ENCODE peak calls at places on chromosome 22, in four cellular contexts. N, D, V and Y are unnamed samples.

GRCh38 chr22:30187094-30187493 is 59.5 kb downstream of the LIF start:
- DNase-seq in N (no peak), D (no peak), V (no peak), Y (no peak)

GRCh38 chr22:50694766-50695420 is 22.3 kb downstream of the SHANK3 start:
- DNase-seq in N (no peak), D (no peak), V (no peak), Y (no peak)

GRCh38 chr22:50574383-50574755 is 3.9 kb downstream of the CPT1B start:
- DNase-seq in N (no peak), D (no peak), V (no peak), Y (no peak)

GRCh38 chr22:40479887-40480538 is 109.6 kb downstream of the SGSM3 start:
- DNase-seq in N (no peak), D (no peak), V (no peak), Y (peak)

GRCh38 chr22:43862074-43862881 is at the start of gene SULT4A1:
- DNase-seq in N (no peak), D (no peak), V (no peak), Y (peak)

GRCh38 chr22:50581031-50581949 is 1.4 kb downstream of the CHKB start:
- DNase-seq in N (no peak), D (no peak), V (no peak), Y (no peak)

GRCh38 chr22:50267591-50268390 is 2.4 kb downstream of the MAPK11 start:
- DNase-seq in N (peak), D (no peak), V (peak), Y (peak)

GRCh38 chr22:21622624-21623401 is 7.0 kb downstream of the YDJC start:
- DNase-seq in N (no peak), D (no peak), V (no peak), Y (no peak)

GRCh38 chr22:39292561-39293074 is 26.8 kb downstream of the RPL3 start:
- DNase-seq in N (peak), D (peak), V (peak), Y (peak)

GRCh38 chr22:22773979-22774738 is 113.5 kb upstream of the IGLL5 start:
- DNase-seq in N (no peak), D (no peak), V (no peak), Y (no peak)

GRCh38 chr22:49767355-49768062 is 60.2 kb downstream of the BRD1 start:
- DNase-seq in N (peak), D (peak), V (peak), Y (peak)

GRCh38 chr22:38316340-38317236 is 645 bp downstream of the CSNK1E start:
- DNase-seq in N (peak), D (no peak), V (peak), Y (peak)

GRCh38 chr22:19228174-19228573 is 49.6 kb upstream of the SLC25A1 start:
- DNase-seq in N (no peak), D (no peak), V (no peak), Y (no peak)

GRCh38 chr22:26656896-26657851 is at the start of gene MIAT:
- DNase-seq in N (peak), D (no peak), V (peak), Y (no peak)

GRCh38 chr22:49936973-49937757 is 18.7 kb downstream of the CRELD2 start:
- DNase-seq in N (no peak), D (no peak), V (no peak), Y (no peak)

GRCh38 chr22:19723165-19723989 is at the start of gene GP1BB:
- DNase-seq in N (peak), D (no peak), V (peak), Y (no peak)

GRCh38 chr22:31509041-31509440 is 12.7 kb downstream of the SFI1 start:
- DNase-seq in N (no peak), D (no peak), V (no peak), Y (peak)

GRCh38 chr22:30325065-30325720 is 1.5 kb downstream of the TBC1D10A start:
- DNase-seq in N (peak), D (no peak), V (peak), Y (peak)

GRCh38 chr22:26847046-26847445 is 189.7 kb downstream of the MIAT start:
- DNase-seq in N (no peak), D (no peak), V (no peak), Y (no peak)

GRCh38 chr22:41338614-41339212 is 37.4 kb downstream of the ZC3H7B start:
- DNase-seq in N (no peak), D (no peak), V (no peak), Y (peak)

GRCh38 chr22:39800790-39801540 is 92.6 kb downstream of the ENTHD1 start:
- DNase-seq in N (no peak), D (no peak), V (no peak), Y (no peak)

GRCh38 chr22:23197836-23198235 is 17.5 kb downstream of the BCR start:
- DNase-seq in N (no peak), D (no peak), V (no peak), Y (no peak)

GRCh38 chr22:19358195-19358594 is 66.7 kb upstream of the CLTCL1 start:
- DNase-seq in N (no peak), D (no peak), V (no peak), Y (no peak)

GRCh38 chr22:39360674-39361413 is 11.1 kb downstream of the SYNGR1 start:
- DNase-seq in N (no peak), D (peak), V (no peak), Y (no peak)

GRCh38 chr22:39959640-39960447 is at the start of gene TMA7B:
- DNase-seq in N (peak), D (no peak), V (no peak), Y (peak)

GRCh38 chr22:20766530-20766929 is 7.4 kb upstream of the SERPIND1 start:
- DNase-seq in N (no peak), D (no peak), V (no peak), Y (no peak)

GRCh38 chr22:22158965-22159364 is 85.6 kb upstream of the VPREB1 start:
- DNase-seq in N (no peak), D (no peak), V (no peak), Y (no peak)

GRCh38 chr22:26823966-26824365 is 166.6 kb downstream of the MIAT start:
- DNase-seq in N (no peak), D (no peak), V (no peak), Y (no peak)

GRCh38 chr22:20115691-20116375 is at the start of gene RANBP1:
- DNase-seq in N (no peak), D (no peak), V (no peak), Y (no peak)

GRCh38 chr22:23064381-23065068 is 5.8 kb upstream of the GNAZ start:
- DNase-seq in N (no peak), D (no peak), V (no peak), Y (no peak)

DNA sequence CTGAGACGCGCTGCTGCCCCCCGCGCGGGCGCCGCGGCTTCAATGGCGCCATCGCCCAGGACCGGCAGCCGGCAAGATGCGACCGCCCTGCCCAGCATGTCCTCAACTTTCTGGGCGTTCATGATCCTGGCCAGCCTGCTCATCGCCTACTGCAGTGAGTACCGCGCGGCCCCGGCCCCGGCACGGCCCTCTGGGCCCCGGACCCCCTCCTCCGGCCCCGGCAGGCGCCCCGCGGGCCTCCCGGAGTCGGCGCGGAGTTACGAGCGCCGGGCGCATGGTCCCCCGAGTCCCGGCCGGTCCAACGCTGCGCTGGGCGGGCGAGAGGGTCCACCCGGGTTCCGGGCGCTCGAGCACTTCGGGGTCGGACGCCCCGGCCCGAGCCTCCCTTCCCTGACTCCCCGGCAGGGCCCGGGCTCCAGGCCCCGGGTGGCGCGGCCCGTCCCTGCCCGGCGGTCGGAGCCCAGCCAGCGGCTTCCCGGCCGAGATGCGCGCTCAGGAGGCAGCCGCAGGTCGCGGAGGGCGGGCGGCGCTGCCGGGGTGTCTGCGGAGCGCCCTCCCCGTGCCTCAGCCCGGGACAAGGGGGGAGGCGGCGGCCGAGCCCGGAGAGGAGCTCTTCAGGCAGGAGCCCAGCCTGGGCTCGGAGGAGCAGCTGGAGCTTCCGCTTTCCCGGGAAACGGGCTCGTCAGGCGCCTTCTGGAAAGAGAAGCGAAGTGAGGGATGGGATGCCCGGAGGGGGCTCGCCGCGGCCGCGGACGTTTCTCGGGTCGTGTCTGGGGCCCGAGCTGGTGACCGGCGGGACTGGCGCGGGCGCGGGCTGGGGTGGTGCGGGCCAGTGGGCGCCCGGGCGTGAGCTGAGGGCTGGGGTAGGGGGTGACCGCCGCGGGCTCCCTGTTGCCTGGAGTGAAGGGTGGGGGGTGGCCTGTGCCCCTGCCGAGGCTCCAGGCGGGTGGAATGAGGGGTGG is 1337.8 kb downstream of the BRD1 start:
- DNase-seq in N (no peak), D (no peak), V (no peak), Y (no peak)
- H3K4me3 ChIP-seq in N (no peak), D (peak), V (no peak), Y (no peak)

GRCh38 chr22:28977050-28977449 is 84.6 kb downstream of the C22orf31 start:
- DNase-seq in N (no peak), D (no peak), V (no peak), Y (no peak)
- H3K4me3 ChIP-seq in N (no peak), D (no peak), V (no peak), Y (no peak)

GRCh38 chr22:45603631-45604030 is 68.0 kb upstream of the ATXN10 start:
- DNase-seq in N (no peak), D (no peak), V (no peak), Y (no peak)

GRCh38 chr22:45600791-45601730 is 70.6 kb upstream of the ATXN10 start:
- DNase-seq in N (no peak), D (no peak), V (no peak), Y (peak)

GRCh38 chr22:45604239-45604711 is 67.4 kb upstream of the ATXN10 start:
- DNase-seq in N (no peak), D (no peak), V (no peak), Y (peak)

GRCh38 chr22:45602004-45602733 is 69.5 kb upstream of the ATXN10 start:
- DNase-seq in N (no peak), D (no peak), V (no peak), Y (no peak)

DNA sequence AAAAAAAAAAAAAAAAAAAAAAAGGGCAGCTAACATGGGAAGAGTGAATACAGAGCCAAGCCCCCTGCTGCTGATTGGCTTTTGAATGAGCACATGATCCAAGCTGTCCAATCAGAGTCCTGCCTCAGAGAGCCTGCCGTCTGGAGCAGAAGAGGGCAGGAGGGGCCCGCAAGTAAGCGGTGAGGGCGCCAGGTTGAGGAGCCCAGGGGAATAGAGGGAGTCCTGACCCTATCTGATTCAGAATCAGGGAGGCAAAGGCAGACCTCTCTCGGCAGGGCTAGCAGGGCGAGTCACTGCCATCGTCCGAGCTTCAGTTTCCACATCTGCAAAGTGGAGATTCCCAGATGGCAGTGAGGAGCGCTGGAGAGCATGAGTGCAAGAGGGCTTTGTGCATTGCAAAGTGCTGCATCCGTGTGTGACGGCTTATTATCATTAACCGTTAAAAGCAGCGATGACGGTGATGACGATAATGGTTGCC is 68.8 kb upstream of the ATXN10 start:
- DNase-seq in N (no peak), D (no peak), V (no peak), Y (peak)
- H3K4me3 ChIP-seq in N (no peak), D (no peak), V (no peak), Y (no peak)

GRCh38 chr22:36335621-36336020 is 52.1 kb downstream of the MYH9 start:
- DNase-seq in N (no peak), D (no peak), V (no peak), Y (no peak)

GRCh38 chr22:36334838-36335603 is 52.7 kb downstream of the MYH9 start:
- DNase-seq in N (no peak), D (no peak), V (no peak), Y (peak)

GRCh38 chr22:36333632-36334031 is 54.1 kb downstream of the MYH9 start:
- DNase-seq in N (no peak), D (no peak), V (no peak), Y (no peak)

GRCh38 chr22:36332623-36333331 is 55.0 kb downstream of the MYH9 start:
- DNase-seq in N (peak), D (no peak), V (peak), Y (peak)

GRCh38 chr22:36334081-36334831 is 53.5 kb downstream of the MYH9 start:
- DNase-seq in N (no peak), D (no peak), V (peak), Y (no peak)
- H3K4me3 ChIP-seq in N (no peak), D (no peak), V (no peak), Y (no peak)

DNA sequence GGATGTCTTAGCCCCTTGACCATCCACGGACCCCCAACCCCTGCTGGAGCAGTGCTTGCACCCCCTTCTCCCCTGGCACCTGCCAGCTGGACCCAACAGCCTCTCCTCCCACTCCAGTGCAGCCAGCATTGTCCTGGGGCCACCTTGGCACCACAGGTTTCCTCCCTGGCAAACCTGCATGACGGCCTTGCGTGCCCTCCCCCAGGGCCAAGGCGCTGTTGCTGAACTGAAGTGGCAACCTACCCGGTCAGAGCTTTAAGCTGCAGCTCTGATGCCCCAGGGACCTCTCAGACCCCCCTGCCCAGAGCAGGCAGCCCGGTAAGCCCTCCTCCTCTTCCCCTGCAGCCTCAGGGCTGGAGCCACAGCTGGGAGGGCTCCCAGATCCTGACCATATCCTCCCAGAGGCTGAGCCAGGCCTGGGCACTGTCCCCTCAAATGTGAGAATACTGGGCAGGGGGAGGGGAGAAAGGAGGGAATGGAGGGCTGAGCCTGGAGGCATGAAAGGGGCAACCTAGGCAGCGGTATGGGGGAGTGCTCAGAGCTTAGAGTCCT is 1.8 kb upstream of the LRRC75B start:
- DNase-seq in N (no peak), D (no peak), V (no peak), Y (no peak)
- H3K4me3 ChIP-seq in N (no peak), D (no peak), V (no peak), Y (no peak)

DNA sequence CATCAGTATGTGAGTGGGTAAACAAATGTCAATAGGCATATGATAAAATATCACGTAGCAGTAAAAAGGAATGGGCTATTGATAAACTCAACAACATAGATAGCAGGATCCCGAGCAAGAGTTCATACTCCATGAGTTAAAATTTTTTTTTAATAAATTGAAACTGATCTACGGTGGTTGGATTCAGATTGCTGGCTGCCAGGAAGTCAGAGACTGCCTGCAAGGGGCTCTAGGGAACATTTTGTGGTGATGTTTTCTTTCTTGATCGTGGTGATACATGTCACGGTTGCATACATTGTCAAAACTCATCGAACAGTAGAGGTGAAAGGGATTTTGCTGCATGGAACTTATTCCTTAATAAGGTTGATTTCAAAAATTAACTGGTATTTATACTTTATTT is 62.6 kb upstream of the WNT7B start:
- DNase-seq in N (no peak), D (no peak), V (no peak), Y (no peak)
- H3K4me3 ChIP-seq in N (no peak), D (no peak), V (no peak), Y (no peak)

GRCh38 chr22:42365942-42366660 is 66.1 kb downstream of the NFAM1 start:
- DNase-seq in N (no peak), D (no peak), V (no peak), Y (no peak)
- H3K4me3 ChIP-seq in N (no peak), D (no peak), V (no peak), Y (no peak)